ENCODE peak calls at places on chromosome 11, in five cellular contexts. One of them, this sample, is unnamed.

GRCh38 chr11:2300290-2300935 is 1.3 kb downstream of the C11orf21 start:
- DNase-seq in PC-3: no peak
- DNase-seq in thoracic aorta: no peak
- DNase-seq in cardiac fibroblast: no peak
- DNase-seq in dermis blood vessel endothelial cell: no peak
- DNase-seq in this sample: peak

GRCh38 chr11:121625784-121626506 is 173.2 kb upstream of the SORL1-AS1 start:
- DNase-seq in PC-3: no peak
- DNase-seq in thoracic aorta: no peak
- DNase-seq in dermis blood vessel endothelial cell: peak
- DNase-seq in cardiac fibroblast: peak
- DNase-seq in this sample: no peak

GRCh38 chr11:123580557-123581275 is 73.7 kb downstream of the SCN3B start:
- DNase-seq in cardiac fibroblast: peak
- DNase-seq in PC-3: peak
- DNase-seq in dermis blood vessel endothelial cell: peak
- DNase-seq in thoracic aorta: no peak
- DNase-seq in this sample: peak

GRCh38 chr11:34126959-34127848 is 21.8 kb downstream of the NAT10 start:
- DNase-seq in PC-3: peak
- DNase-seq in thoracic aorta: no peak
- DNase-seq in dermis blood vessel endothelial cell: no peak
- DNase-seq in cardiac fibroblast: no peak
- DNase-seq in this sample: no peak

GRCh38 chr11:119671048-119671447 is 58.0 kb downstream of the NECTIN1 start:
- DNase-seq in PC-3: no peak
- DNase-seq in thoracic aorta: no peak
- DNase-seq in cardiac fibroblast: peak
- DNase-seq in dermis blood vessel endothelial cell: peak
- DNase-seq in this sample: peak

GRCh38 chr11:113806403-113806802 is 26.8 kb downstream of the CLDN25 start:
- DNase-seq in dermis blood vessel endothelial cell: peak
- DNase-seq in cardiac fibroblast: peak
- DNase-seq in PC-3: peak
- DNase-seq in thoracic aorta: no peak
- DNase-seq in this sample: peak

GRCh38 chr11:127376316-127376715 is 375.7 kb upstream of the KIRREL3 start:
- DNase-seq in dermis blood vessel endothelial cell: no peak
- DNase-seq in cardiac fibroblast: no peak
- DNase-seq in thoracic aorta: no peak
- DNase-seq in PC-3: no peak
- DNase-seq in this sample: no peak

GRCh38 chr11:117934526-117935307 is 5.5 kb upstream of the TMPRSS13 start:
- DNase-seq in thoracic aorta: no peak
- DNase-seq in PC-3: no peak
- DNase-seq in dermis blood vessel endothelial cell: no peak
- DNase-seq in cardiac fibroblast: no peak
- DNase-seq in this sample: no peak

This sample was measured in glutamatergic neuron.